ENCODE peak calls at places on chromosomes 4 and X, in five cellular contexts. V is NCI-H510A treated with DMSO at 0.1 percent for 48 hours; N is stimulated activated CD4-positive, alpha-beta T cell treated with anti-CD3 and anti-CD28 coated beads, TNF-alpha, amount 100 ng/mL, for 4 hours; R is COR-L47; P is aorta. O is an unnamed sample.

GRCh38 chr4:5827108-5828004 is 65.5 kb downstream of the CRMP1 start:
- DNase-seq in V (no peak), N (no peak), R (no peak), P (no peak), O (no peak)

GRCh38 chr4:145481942-145482208 is 222 bp downstream of the SMAD1 start:
- DNase-seq in V (no peak), N (no peak), R (no peak), P (no peak), O (no peak)

GRCh38 chr4:25977397-25978170 is 63.6 kb downstream of the SMIM20 start:
- DNase-seq in V (no peak), N (no peak), R (no peak), P (no peak), O (no peak)

GRCh38 chrX:149683966-149684730 is 27.7 kb upstream of the MAGEA11 start:
- DNase-seq in V (no peak), N (no peak), R (no peak), P (no peak), O (no peak)

GRCh38 chr4:176156656-176157055 is 38.7 kb downstream of the SPATA4 start:
- DNase-seq in V (no peak), N (no peak), R (no peak), P (no peak), O (no peak)

GRCh38 chr4:42396361-42397255 is 680 bp upstream of the SHISA3 start:
- DNase-seq in V (no peak), N (no peak), R (no peak), P (no peak), O (no peak)

GRCh38 chr4:38387348-38387747 is 276.7 kb upstream of the KLF3 start:
- DNase-seq in V (peak), N (no peak), R (no peak), P (peak), O (no peak)

GRCh38 chr4:116143221-116143620 is 942.2 kb downstream of the TRAM1L1 start:
- DNase-seq in V (no peak), N (no peak), R (no peak), P (no peak), O (no peak)

GRCh38 chr4:16443504-16444088 is 217.3 kb upstream of the TAPT1 start:
- DNase-seq in V (peak), N (no peak), R (peak), P (no peak), O (peak)

GRCh38 chr4:42965326-42965725 is 72.8 kb downstream of the GRXCR1 start:
- DNase-seq in V (peak), N (no peak), R (peak), P (no peak), O (no peak)

GRCh38 chr4:139857021-139857420 is 191.4 kb downstream of the MGST2 start:
- DNase-seq in V (peak), N (no peak), R (peak), P (no peak), O (no peak)

GRCh38 chr4:101400096-101400495 is 52.8 kb upstream of the PPP3CA start:
- DNase-seq in V (no peak), N (no peak), R (no peak), P (no peak), O (no peak)

GRCh38 chrX:69060631-69061408 is 104.4 kb downstream of the PJA1 start:
- DNase-seq in V (no peak), N (no peak), R (no peak), P (no peak), O (peak)

GRCh38 chr4:77699731-77700210 is 94.2 kb downstream of the CXCL13 start:
- DNase-seq in V (peak), N (no peak), R (no peak), P (no peak), O (no peak)

GRCh38 chr4:8580321-8581093 is at the start of gene GPR78:
- DNase-seq in V (no peak), N (no peak), R (no peak), P (peak), O (peak)

GRCh38 chr4:88442636-88443260 is 14.2 kb upstream of the HERC5 start:
- DNase-seq in V (no peak), N (no peak), R (peak), P (no peak), O (no peak)

GRCh38 chrX:42531431-42531830 is 246.5 kb downstream of the PPP1R2C start:
- DNase-seq in V (no peak), N (no peak), R (no peak), P (no peak), O (no peak)

GRCh38 chr4:10106421-10107039 is 10.1 kb downstream of the WDR1 start:
- DNase-seq in V (no peak), N (peak), R (no peak), P (peak), O (no peak)

GRCh38 chr4:71495454-71495853 is 156.6 kb downstream of the SLC4A4 start:
- DNase-seq in V (no peak), N (no peak), R (no peak), P (no peak), O (no peak)

GRCh38 chrX:56798866-56799864 is 70.1 kb downstream of the NBDY start:
- DNase-seq in V (no peak), N (no peak), R (no peak), P (no peak), O (no peak)

GRCh38 chrX:126164689-126165400 is 1.2 kb downstream of the DCAF12L2 start:
- DNase-seq in V (peak), N (no peak), R (no peak), P (peak), O (no peak)

GRCh38 chr4:187940299-187940698 is 55.3 kb upstream of the ZFP42 start:
- DNase-seq in V (no peak), N (no peak), R (no peak), P (no peak), O (no peak)

GRCh38 chr4:46329118-46329976 is 60.6 kb downstream of the GABRA2 start:
- DNase-seq in V (peak), N (no peak), R (peak), P (no peak), O (peak)

GRCh38 chr4:47615385-47615784 is 130.3 kb downstream of the ATP10D start:
- DNase-seq in V (no peak), N (no peak), R (no peak), P (no peak), O (no peak)

O was measured in GM20000.